ENCODE peak calls at places on chromosomes 2 and 18, in ten cellular contexts. One of them, this sample, is unnamed.

GRCh38 chr18:80249217-80250093 is 2.1 kb upstream of the PARD6G start:
- DNase-seq in EH: no peak
- DNase-seq in B cell: no peak
- DNase-seq in pons: peak; percentile 24
- DNase-seq in breast epithelium: no peak
- DNase-seq in activated effector memory CD4-positive, alpha-beta T cell treated with anti-CD3 and anti-CD28 coated beads, Interleukin-2, amount 50 U/mL, for 16 hours: no peak
- DNase-seq in fibroblast of mammary gland: peak; percentile 40
- DNase-seq in RKO: no peak
- DNase-seq in brain microvascular endothelial cell: no peak
- DNase-seq in ACHN: no peak
- DNase-seq in this sample: no peak

GRCh38 chr2:137202310-137202709 is 437.0 kb downstream of the THSD7B start:
- DNase-seq in EH: no peak
- DNase-seq in B cell: no peak
- DNase-seq in pons: no peak
- DNase-seq in breast epithelium: peak; percentile 53
- DNase-seq in activated effector memory CD4-positive, alpha-beta T cell treated with anti-CD3 and anti-CD28 coated beads, Interleukin-2, amount 50 U/mL, for 16 hours: no peak
- DNase-seq in fibroblast of mammary gland: no peak
- DNase-seq in RKO: no peak
- DNase-seq in brain microvascular endothelial cell: no peak
- DNase-seq in ACHN: no peak
- DNase-seq in this sample: no peak

GRCh38 chr2:77566582-77566981 is 44.4 kb upstream of the LRRTM4 start:
- DNase-seq in EH: no peak
- DNase-seq in B cell: no peak
- DNase-seq in pons: no peak
- DNase-seq in breast epithelium: no peak
- DNase-seq in activated effector memory CD4-positive, alpha-beta T cell treated with anti-CD3 and anti-CD28 coated beads, Interleukin-2, amount 50 U/mL, for 16 hours: no peak
- DNase-seq in fibroblast of mammary gland: no peak
- DNase-seq in RKO: no peak
- DNase-seq in brain microvascular endothelial cell: no peak
- DNase-seq in ACHN: no peak
- DNase-seq in this sample: no peak

GRCh38 chr2:23584054-23584745 is 199.2 kb downstream of the KLHL29 start:
- DNase-seq in EH: no peak
- DNase-seq in B cell: no peak
- DNase-seq in pons: no peak
- DNase-seq in breast epithelium: no peak
- DNase-seq in activated effector memory CD4-positive, alpha-beta T cell treated with anti-CD3 and anti-CD28 coated beads, Interleukin-2, amount 50 U/mL, for 16 hours: no peak
- DNase-seq in fibroblast of mammary gland: no peak
- DNase-seq in RKO: no peak
- DNase-seq in brain microvascular endothelial cell: no peak
- DNase-seq in ACHN: no peak
- DNase-seq in this sample: peak; percentile 48

GRCh38 chr2:70043252-70043875 is 43.9 kb upstream of the PCBP1 start:
- DNase-seq in EH: no peak
- DNase-seq in B cell: no peak
- DNase-seq in pons: no peak
- DNase-seq in breast epithelium: no peak
- DNase-seq in activated effector memory CD4-positive, alpha-beta T cell treated with anti-CD3 and anti-CD28 coated beads, Interleukin-2, amount 50 U/mL, for 16 hours: no peak
- DNase-seq in fibroblast of mammary gland: no peak
- DNase-seq in RKO: no peak
- DNase-seq in brain microvascular endothelial cell: no peak
- DNase-seq in ACHN: no peak
- DNase-seq in this sample: peak; percentile 85

GRCh38 chr2:171999125-171999524 is 628 bp upstream of the METAP1D start:
- DNase-seq in EH: no peak
- DNase-seq in B cell: no peak
- DNase-seq in pons: no peak
- DNase-seq in breast epithelium: no peak
- DNase-seq in activated effector memory CD4-positive, alpha-beta T cell treated with anti-CD3 and anti-CD28 coated beads, Interleukin-2, amount 50 U/mL, for 16 hours: no peak
- DNase-seq in fibroblast of mammary gland: peak; percentile 8
- DNase-seq in RKO: peak; percentile 23
- DNase-seq in brain microvascular endothelial cell: no peak
- DNase-seq in ACHN: no peak
- DNase-seq in this sample: no peak

GRCh38 chr2:72573232-72573631 is 252.6 kb downstream of the EXOC6B start:
- DNase-seq in EH: peak; percentile 57
- DNase-seq in B cell: no peak
- DNase-seq in pons: no peak
- DNase-seq in breast epithelium: no peak
- DNase-seq in activated effector memory CD4-positive, alpha-beta T cell treated with anti-CD3 and anti-CD28 coated beads, Interleukin-2, amount 50 U/mL, for 16 hours: no peak
- DNase-seq in fibroblast of mammary gland: no peak
- DNase-seq in RKO: no peak
- DNase-seq in brain microvascular endothelial cell: peak; percentile 36
- DNase-seq in ACHN: no peak
- DNase-seq in this sample: no peak

GRCh38 chr2:60505240-60505639 is 48.2 kb downstream of the BCL11A start:
- DNase-seq in EH: no peak
- DNase-seq in B cell: no peak
- DNase-seq in pons: no peak
- DNase-seq in breast epithelium: no peak
- DNase-seq in activated effector memory CD4-positive, alpha-beta T cell treated with anti-CD3 and anti-CD28 coated beads, Interleukin-2, amount 50 U/mL, for 16 hours: no peak
- DNase-seq in fibroblast of mammary gland: no peak
- DNase-seq in RKO: no peak
- DNase-seq in brain microvascular endothelial cell: no peak
- DNase-seq in ACHN: no peak
- DNase-seq in this sample: no peak

GRCh38 chr2:159759577-159759976 is 38.4 kb downstream of the CD302 start:
- DNase-seq in EH: no peak
- DNase-seq in B cell: no peak
- DNase-seq in pons: no peak
- DNase-seq in breast epithelium: no peak
- DNase-seq in activated effector memory CD4-positive, alpha-beta T cell treated with anti-CD3 and anti-CD28 coated beads, Interleukin-2, amount 50 U/mL, for 16 hours: no peak
- DNase-seq in fibroblast of mammary gland: no peak
- DNase-seq in RKO: no peak
- DNase-seq in brain microvascular endothelial cell: no peak
- DNase-seq in ACHN: no peak
- DNase-seq in this sample: no peak

GRCh38 chr2:159879061-159879604 is 81.1 kb upstream of the CD302 start:
- DNase-seq in EH: peak; percentile 50
- DNase-seq in B cell: no peak
- DNase-seq in pons: no peak
- DNase-seq in breast epithelium: no peak
- DNase-seq in activated effector memory CD4-positive, alpha-beta T cell treated with anti-CD3 and anti-CD28 coated beads, Interleukin-2, amount 50 U/mL, for 16 hours: no peak
- DNase-seq in fibroblast of mammary gland: peak; percentile 64
- DNase-seq in RKO: no peak
- DNase-seq in brain microvascular endothelial cell: peak; percentile 20
- DNase-seq in ACHN: no peak
- DNase-seq in this sample: no peak

GRCh38 chr2:11534746-11535484 is 1.1 kb downstream of the GREB1 start:
- DNase-seq in EH: no peak
- DNase-seq in B cell: no peak
- DNase-seq in pons: no peak
- DNase-seq in breast epithelium: no peak
- DNase-seq in activated effector memory CD4-positive, alpha-beta T cell treated with anti-CD3 and anti-CD28 coated beads, Interleukin-2, amount 50 U/mL, for 16 hours: no peak
- DNase-seq in fibroblast of mammary gland: no peak
- DNase-seq in RKO: no peak
- DNase-seq in brain microvascular endothelial cell: no peak
- DNase-seq in ACHN: no peak
- DNase-seq in this sample: no peak

GRCh38 chr2:42138163-42139016 is 30.8 kb upstream of the EML4 start:
- DNase-seq in EH: peak; percentile 99
- DNase-seq in B cell: no peak
- DNase-seq in pons: peak; percentile 61
- DNase-seq in breast epithelium: no peak
- DNase-seq in activated effector memory CD4-positive, alpha-beta T cell treated with anti-CD3 and anti-CD28 coated beads, Interleukin-2, amount 50 U/mL, for 16 hours: no peak
- DNase-seq in fibroblast of mammary gland: peak; percentile 96
- DNase-seq in RKO: no peak
- DNase-seq in brain microvascular endothelial cell: peak; percentile 96
- DNase-seq in ACHN: peak; percentile 99
- DNase-seq in this sample: no peak

GRCh38 chr2:34936089-34936488 is 1337.0 kb upstream of the FAM98A start:
- DNase-seq in EH: no peak
- DNase-seq in B cell: no peak
- DNase-seq in pons: no peak
- DNase-seq in breast epithelium: no peak
- DNase-seq in activated effector memory CD4-positive, alpha-beta T cell treated with anti-CD3 and anti-CD28 coated beads, Interleukin-2, amount 50 U/mL, for 16 hours: no peak
- DNase-seq in fibroblast of mammary gland: no peak
- DNase-seq in RKO: no peak
- DNase-seq in brain microvascular endothelial cell: no peak
- DNase-seq in ACHN: no peak
- DNase-seq in this sample: no peak

GRCh38 chr18:56575819-56576663 is 62.4 kb downstream of the TXNL1 start:
- DNase-seq in EH: peak; percentile 67
- DNase-seq in B cell: peak; percentile 59
- DNase-seq in pons: peak; percentile 86
- DNase-seq in breast epithelium: no peak
- DNase-seq in activated effector memory CD4-positive, alpha-beta T cell treated with anti-CD3 and anti-CD28 coated beads, Interleukin-2, amount 50 U/mL, for 16 hours: no peak
- DNase-seq in fibroblast of mammary gland: peak; percentile 72
- DNase-seq in RKO: peak; percentile 56
- DNase-seq in brain microvascular endothelial cell: peak; percentile 53
- DNase-seq in ACHN: peak; percentile 53
- DNase-seq in this sample: no peak

GRCh38 chr2:238161291-238162051 is 2.7 kb downstream of the ERFE start:
- DNase-seq in EH: no peak
- DNase-seq in B cell: peak; percentile 37
- DNase-seq in pons: no peak
- DNase-seq in breast epithelium: peak; percentile 49
- DNase-seq in activated effector memory CD4-positive, alpha-beta T cell treated with anti-CD3 and anti-CD28 coated beads, Interleukin-2, amount 50 U/mL, for 16 hours: no peak
- DNase-seq in fibroblast of mammary gland: no peak
- DNase-seq in RKO: no peak
- DNase-seq in brain microvascular endothelial cell: no peak
- DNase-seq in ACHN: no peak
- DNase-seq in this sample: peak; percentile 58

GRCh38 chr2:134103196-134103595 is 150.7 kb upstream of the MGAT5 start:
- DNase-seq in EH: no peak
- DNase-seq in B cell: no peak
- DNase-seq in pons: no peak
- DNase-seq in breast epithelium: no peak
- DNase-seq in activated effector memory CD4-positive, alpha-beta T cell treated with anti-CD3 and anti-CD28 coated beads, Interleukin-2, amount 50 U/mL, for 16 hours: no peak
- DNase-seq in fibroblast of mammary gland: peak; percentile 42
- DNase-seq in RKO: no peak
- DNase-seq in brain microvascular endothelial cell: no peak
- DNase-seq in ACHN: no peak
- DNase-seq in this sample: no peak

GRCh38 chr2:26772064-26773001 is 8.2 kb downstream of the SLC35F6 start:
- DNase-seq in EH: peak; percentile 63
- DNase-seq in B cell: no peak
- DNase-seq in pons: peak; percentile 89
- DNase-seq in breast epithelium: peak; percentile 95
- DNase-seq in activated effector memory CD4-positive, alpha-beta T cell treated with anti-CD3 and anti-CD28 coated beads, Interleukin-2, amount 50 U/mL, for 16 hours: peak; percentile 66
- DNase-seq in fibroblast of mammary gland: peak; percentile 98
- DNase-seq in RKO: peak; percentile 65
- DNase-seq in brain microvascular endothelial cell: peak; percentile 23
- DNase-seq in ACHN: peak; percentile 42
- DNase-seq in this sample: peak; percentile 86

GRCh38 chr18:2597639-2598038 is 26.3 kb downstream of the NDC80 start:
- DNase-seq in EH: no peak
- DNase-seq in B cell: no peak
- DNase-seq in pons: no peak
- DNase-seq in breast epithelium: no peak
- DNase-seq in activated effector memory CD4-positive, alpha-beta T cell treated with anti-CD3 and anti-CD28 coated beads, Interleukin-2, amount 50 U/mL, for 16 hours: no peak
- DNase-seq in fibroblast of mammary gland: no peak
- DNase-seq in RKO: no peak
- DNase-seq in brain microvascular endothelial cell: no peak
- DNase-seq in ACHN: no peak
- DNase-seq in this sample: no peak

GRCh38 chr2:161422812-161423211 is 6.7 kb downstream of the TBR1 start:
- DNase-seq in EH: no peak
- DNase-seq in B cell: no peak
- DNase-seq in pons: no peak
- DNase-seq in breast epithelium: no peak
- DNase-seq in activated effector memory CD4-positive, alpha-beta T cell treated with anti-CD3 and anti-CD28 coated beads, Interleukin-2, amount 50 U/mL, for 16 hours: no peak
- DNase-seq in fibroblast of mammary gland: no peak
- DNase-seq in RKO: no peak
- DNase-seq in brain microvascular endothelial cell: no peak
- DNase-seq in ACHN: no peak
- DNase-seq in this sample: no peak

GRCh38 chr2:82182270-82182669 is 1877.7 kb upstream of the LRRTM1 start:
- DNase-seq in EH: no peak
- DNase-seq in B cell: no peak
- DNase-seq in pons: no peak
- DNase-seq in breast epithelium: no peak
- DNase-seq in activated effector memory CD4-positive, alpha-beta T cell treated with anti-CD3 and anti-CD28 coated beads, Interleukin-2, amount 50 U/mL, for 16 hours: no peak
- DNase-seq in fibroblast of mammary gland: no peak
- DNase-seq in RKO: peak; percentile 33
- DNase-seq in brain microvascular endothelial cell: no peak
- DNase-seq in ACHN: no peak
- DNase-seq in this sample: no peak

GRCh38 chr2:172311921-172312345 is 115.5 kb upstream of the ITGA6 start:
- DNase-seq in EH: no peak
- DNase-seq in B cell: no peak
- DNase-seq in pons: no peak
- DNase-seq in breast epithelium: no peak
- DNase-seq in activated effector memory CD4-positive, alpha-beta T cell treated with anti-CD3 and anti-CD28 coated beads, Interleukin-2, amount 50 U/mL, for 16 hours: no peak
- DNase-seq in fibroblast of mammary gland: peak; percentile 26
- DNase-seq in RKO: no peak
- DNase-seq in brain microvascular endothelial cell: no peak
- DNase-seq in ACHN: no peak
- DNase-seq in this sample: no peak

GRCh38 chr2:208062113-208062512 is 36.8 kb upstream of the PLEKHM3 start:
- DNase-seq in EH: peak; percentile 50
- DNase-seq in B cell: no peak
- DNase-seq in pons: peak; percentile 28
- DNase-seq in breast epithelium: no peak
- DNase-seq in activated effector memory CD4-positive, alpha-beta T cell treated with anti-CD3 and anti-CD28 coated beads, Interleukin-2, amount 50 U/mL, for 16 hours: no peak
- DNase-seq in fibroblast of mammary gland: peak; percentile 60
- DNase-seq in RKO: peak; percentile 63
- DNase-seq in brain microvascular endothelial cell: peak; percentile 58
- DNase-seq in ACHN: peak; percentile 72
- DNase-seq in this sample: no peak

GRCh38 chr18:4639628-4640310 is 184.7 kb upstream of the DLGAP1 start:
- DNase-seq in EH: no peak
- DNase-seq in B cell: no peak
- DNase-seq in pons: no peak
- DNase-seq in breast epithelium: no peak
- DNase-seq in activated effector memory CD4-positive, alpha-beta T cell treated with anti-CD3 and anti-CD28 coated beads, Interleukin-2, amount 50 U/mL, for 16 hours: no peak
- DNase-seq in fibroblast of mammary gland: no peak
- DNase-seq in RKO: no peak
- DNase-seq in brain microvascular endothelial cell: no peak
- DNase-seq in ACHN: no peak
- DNase-seq in this sample: no peak

GRCh38 chr18:25239636-25240468 is 112.1 kb downstream of the ZNF521 start:
- DNase-seq in EH: peak; percentile 28
- DNase-seq in B cell: no peak
- DNase-seq in pons: no peak
- DNase-seq in breast epithelium: no peak
- DNase-seq in activated effector memory CD4-positive, alpha-beta T cell treated with anti-CD3 and anti-CD28 coated beads, Interleukin-2, amount 50 U/mL, for 16 hours: no peak
- DNase-seq in fibroblast of mammary gland: no peak
- DNase-seq in RKO: no peak
- DNase-seq in brain microvascular endothelial cell: no peak
- DNase-seq in ACHN: no peak
- DNase-seq in this sample: no peak

GRCh38 chr18:71040161-71040560 is 751.3 kb downstream of the SOCS6 start:
- DNase-seq in EH: no peak
- DNase-seq in B cell: no peak
- DNase-seq in pons: no peak
- DNase-seq in breast epithelium: no peak
- DNase-seq in activated effector memory CD4-positive, alpha-beta T cell treated with anti-CD3 and anti-CD28 coated beads, Interleukin-2, amount 50 U/mL, for 16 hours: no peak
- DNase-seq in fibroblast of mammary gland: peak; percentile 36
- DNase-seq in RKO: no peak
- DNase-seq in brain microvascular endothelial cell: no peak
- DNase-seq in ACHN: no peak
- DNase-seq in this sample: no peak

GRCh38 chr2:118417417-118418125 is 329.3 kb downstream of the INSIG2 start:
- DNase-seq in EH: peak; percentile 16
- DNase-seq in B cell: no peak
- DNase-seq in pons: no peak
- DNase-seq in breast epithelium: no peak
- DNase-seq in activated effector memory CD4-positive, alpha-beta T cell treated with anti-CD3 and anti-CD28 coated beads, Interleukin-2, amount 50 U/mL, for 16 hours: no peak
- DNase-seq in fibroblast of mammary gland: peak; percentile 87
- DNase-seq in RKO: peak; percentile 46
- DNase-seq in brain microvascular endothelial cell: peak; percentile 44
- DNase-seq in ACHN: no peak
- DNase-seq in this sample: no peak

GRCh38 chr2:25286025-25286400 is 55.7 kb downstream of the DNMT3A start:
- DNase-seq in EH: peak; percentile 42
- DNase-seq in B cell: peak; percentile 64
- DNase-seq in pons: no peak
- DNase-seq in breast epithelium: no peak
- DNase-seq in activated effector memory CD4-positive, alpha-beta T cell treated with anti-CD3 and anti-CD28 coated beads, Interleukin-2, amount 50 U/mL, for 16 hours: peak; percentile 85
- DNase-seq in fibroblast of mammary gland: no peak
- DNase-seq in RKO: peak; percentile 16
- DNase-seq in brain microvascular endothelial cell: peak; percentile 3
- DNase-seq in ACHN: no peak
- DNase-seq in this sample: peak; percentile 90

GRCh38 chr2:20451346-20451745 is 4.5 kb downstream of the RHOB start:
- DNase-seq in EH: peak; percentile 74
- DNase-seq in B cell: no peak
- DNase-seq in pons: peak; percentile 54
- DNase-seq in breast epithelium: no peak
- DNase-seq in activated effector memory CD4-positive, alpha-beta T cell treated with anti-CD3 and anti-CD28 coated beads, Interleukin-2, amount 50 U/mL, for 16 hours: no peak
- DNase-seq in fibroblast of mammary gland: peak; percentile 25
- DNase-seq in RKO: no peak
- DNase-seq in brain microvascular endothelial cell: peak; percentile 42
- DNase-seq in ACHN: no peak
- DNase-seq in this sample: no peak

This sample was measured in spleen.